ENCODE peak calls at places on chromosomes 6 and 20, in six cellular contexts. D, K, F, A, P and S are unnamed samples.

GRCh38 chr6:158398252-158399024 is 86.2 kb downstream of the TULP4 start:
- DNase-seq in P (no peak), K (no peak), A (no peak), D (no peak), F (no peak), S (no peak)

GRCh38 chr20:17928633-17929311 is 39.8 kb downstream of the SNX5 start:
- DNase-seq in A (no peak), D (no peak), P (no peak), K (no peak), F (no peak), S (no peak)

GRCh38 chr20:58514321-58515239 is 619 bp downstream of the APCDD1L start:
- DNase-seq in F (no peak), D (no peak), P (no peak), A (no peak), K (no peak), S (no peak)

GRCh38 chr20:36573798-36574277 is 441 bp downstream of the TGIF2 start:
- DNase-seq in A (peak), D (peak), P (peak), F (peak), K (peak), S (peak)

GRCh38 chr20:61737346-61737745 is 328.3 kb downstream of the TAF4 start:
- DNase-seq in A (no peak), F (no peak), P (no peak), K (no peak), D (no peak), S (no peak)

GRCh38 chr6:15449001-15449400 is 203.1 kb downstream of the JARID2 start:
- DNase-seq in D (no peak), P (no peak), K (no peak), A (no peak), F (no peak), S (no peak)

GRCh38 chr6:107110200-107110599 is 5.1 kb downstream of the BEND3 start:
- DNase-seq in A (no peak), P (no peak), K (no peak), D (peak), F (no peak), S (no peak)

GRCh38 chr20:35285806-35286076 is 1.2 kb upstream of the EIF6 start:
- DNase-seq in D (no peak), P (no peak), A (no peak), K (no peak), F (no peak), S (no peak)

GRCh38 chr6:89022747-89023289 is 57.7 kb upstream of the PNRC1 start:
- DNase-seq in A (no peak), P (no peak), K (no peak), D (no peak), F (no peak), S (no peak)

GRCh38 chr6:124888581-124889371 is 73.5 kb upstream of the RNF217 start:
- DNase-seq in K (no peak), F (no peak), A (no peak), P (no peak), D (no peak), S (no peak)

GRCh38 chr6:49570474-49571079 is 20.1 kb downstream of the C6orf141 start:
- DNase-seq in K (no peak), A (no peak), D (no peak), P (no peak), F (no peak), S (no peak)

GRCh38 chr20:10619427-10619826 is 54.4 kb downstream of the JAG1 start:
- DNase-seq in P (no peak), K (no peak), F (no peak), A (no peak), D (no peak), S (no peak)

GRCh38 chr6:167401525-167402194 is 76.8 kb downstream of the TTLL2 start:
- DNase-seq in F (no peak), K (no peak), A (no peak), D (no peak), P (no peak), S (no peak)

GRCh38 chr6:44143731-44144130 is 14.9 kb upstream of the CAPN11 start:
- DNase-seq in A (no peak), K (no peak), D (no peak), P (no peak), F (no peak), S (no peak)
- TF ChIP-seq CTCF in A (no peak), K (no peak), D (no peak), P (no peak), F (no peak), S (no peak)

DNA sequence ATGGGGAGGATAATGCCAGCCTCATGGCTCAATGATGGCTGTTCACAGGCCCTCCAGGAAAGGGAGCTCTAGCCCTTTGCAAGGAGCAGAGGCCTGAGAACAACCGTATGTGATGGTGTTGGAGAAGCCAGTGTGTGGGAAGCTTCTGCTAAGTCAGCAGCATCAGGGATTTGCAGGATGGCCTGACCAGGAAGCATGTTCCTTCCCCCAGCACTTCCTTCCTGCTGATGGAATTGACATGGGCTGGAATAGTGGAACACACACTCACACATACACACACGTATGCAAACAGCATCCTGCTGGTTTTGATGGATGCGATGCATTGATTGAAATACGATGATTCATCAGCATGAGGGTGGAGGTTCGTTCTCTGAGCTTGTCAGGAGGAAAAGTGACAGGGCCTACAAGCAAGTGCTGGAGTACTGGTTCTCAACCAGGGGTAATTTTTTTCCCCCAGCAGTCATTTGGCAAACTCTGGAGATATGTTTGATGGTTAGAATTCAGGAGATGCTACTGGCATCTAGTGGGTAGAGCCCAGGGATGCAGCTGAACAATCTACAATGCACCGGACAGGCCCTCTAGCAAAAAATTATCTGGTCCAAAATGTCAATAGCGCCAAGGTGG is 229.1 kb downstream of the NFATC2 start:
- DNase-seq in F (no peak), K (no peak), P (no peak), D (no peak), A (no peak), S (no peak)
- TF ChIP-seq CTCF in F (no peak), K (no peak), P (no peak), D (no peak), A (no peak), S (no peak)

GRCh38 chr20:55057779-55058415 is 582.5 kb downstream of the DOK5 start:
- DNase-seq in K (no peak), A (no peak), F (no peak), D (no peak), P (no peak), S (no peak)
- TF ChIP-seq CTCF in K (no peak), A (no peak), F (no peak), D (peak), P (no peak), S (no peak)

GRCh38 chr6:41427642-41428401 is 92.4 kb downstream of the NCR2 start:
- DNase-seq in F (peak), K (no peak), P (peak), D (no peak), A (no peak), S (peak)
- TF ChIP-seq CTCF in F (no peak), K (no peak), P (peak), D (no peak), A (no peak), S (peak)

GRCh38 chr6:75855047-75855446 is 106.0 kb downstream of the MYO6 start:
- DNase-seq in K (no peak), P (peak), F (peak), D (peak), A (peak), S (peak)
- TF ChIP-seq CTCF in K (no peak), P (peak), F (peak), D (peak), A (peak), S (peak)

GRCh38 chr6:160697826-160698225 is 4.2 kb upstream of the PLG start:
- DNase-seq in F (no peak), P (no peak), K (no peak), D (no peak), A (no peak), S (no peak)

GRCh38 chr6:160691617-160692016 is 10.4 kb upstream of the PLG start:
- DNase-seq in D (no peak), K (no peak), F (no peak), A (no peak), P (no peak), S (no peak)

GRCh38 chr6:160690458-160690857 is 11.6 kb upstream of the PLG start:
- DNase-seq in P (no peak), K (no peak), D (no peak), A (no peak), F (no peak), S (no peak)

DNA sequence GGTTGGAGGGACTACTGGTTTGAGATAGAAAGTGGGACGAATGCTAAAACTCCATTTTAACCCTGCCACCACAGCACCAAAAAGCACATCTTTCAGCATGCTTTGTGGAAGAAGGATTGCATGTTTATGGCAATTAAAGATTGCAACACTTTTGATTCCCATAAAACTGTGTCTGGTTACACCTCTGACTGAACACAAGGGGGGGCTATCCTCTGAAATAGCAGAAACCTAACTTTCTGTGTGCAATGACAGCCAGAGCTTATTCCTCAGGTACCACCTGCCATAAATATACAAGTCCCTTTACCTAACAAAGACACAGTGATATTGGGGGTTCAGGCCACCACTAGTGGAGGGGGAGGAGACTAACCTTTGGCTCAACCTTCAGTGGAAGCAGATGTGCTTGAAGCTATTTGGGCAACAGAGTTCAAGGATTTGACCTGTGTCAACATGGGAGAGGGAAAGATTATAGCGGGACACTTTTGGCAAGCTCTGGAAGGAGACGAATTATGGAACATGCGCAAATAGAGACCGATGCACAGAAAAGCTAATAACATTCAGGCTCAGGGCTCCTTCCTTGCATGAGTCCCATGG is 9.6 kb upstream of the PLG start:
- DNase-seq in P (no peak), A (peak), D (peak), K (no peak), F (no peak), S (no peak)
- TF ChIP-seq CTCF in P (peak), A (peak), D (peak), K (no peak), F (no peak), S (peak)

GRCh38 chr6:56668158-56668557 is 25.5 kb upstream of the DST start:
- DNase-seq in F (no peak), D (no peak), A (no peak), K (no peak), P (no peak), S (no peak)

GRCh38 chr6:56669585-56669984 is 26.9 kb upstream of the DST start:
- DNase-seq in F (no peak), D (no peak), K (no peak), A (no peak), P (no peak), S (no peak)

GRCh38 chr6:56671651-56672461 is 29.2 kb upstream of the DST start:
- DNase-seq in A (no peak), F (no peak), D (no peak), K (no peak), P (no peak), S (no peak)

GRCh38 chr6:56669041-56669440 is 26.4 kb upstream of the DST start:
- DNase-seq in D (no peak), P (no peak), K (no peak), F (no peak), A (no peak), S (no peak)

GRCh38 chr6:56671160-56671559 is 28.5 kb upstream of the DST start:
- DNase-seq in D (no peak), P (no peak), K (no peak), A (no peak), F (no peak), S (no peak)
- TF ChIP-seq CTCF in D (peak), P (peak), K (no peak), A (no peak), F (no peak), S (no peak)

DNA sequence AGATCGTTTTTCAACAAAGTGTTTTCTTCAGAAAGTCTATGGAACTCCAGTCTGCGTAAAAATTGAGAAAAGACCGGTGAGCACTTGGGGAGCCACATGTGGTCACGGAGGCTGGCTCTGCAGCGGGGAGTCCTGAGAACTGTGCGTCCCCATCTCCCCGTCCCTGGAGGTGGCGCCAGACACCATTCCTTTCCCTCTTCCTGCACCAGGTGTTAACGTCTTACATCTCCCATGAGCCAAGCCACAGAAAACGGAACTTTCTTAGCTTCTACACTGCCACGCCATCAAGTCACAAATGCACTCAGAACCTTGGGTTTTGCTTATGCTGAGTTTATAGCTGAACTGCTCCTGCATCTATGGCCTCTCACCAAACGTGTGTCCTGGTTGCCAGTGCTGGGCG is 62.6 kb downstream of the GINS1 start:
- DNase-seq in D (peak), F (peak), K (peak), P (peak), A (peak), S (peak)
- TF ChIP-seq CTCF in D (peak), F (peak), K (no peak), P (peak), A (peak), S (peak)

GRCh38 chr20:22473293-22473692 is 111.1 kb downstream of the FOXA2 start:
- DNase-seq in P (no peak), D (peak), F (no peak), K (no peak), A (peak), S (no peak)

GRCh38 chr20:22471156-22471836 is 113.1 kb downstream of the FOXA2 start:
- DNase-seq in A (no peak), D (no peak), P (no peak), K (no peak), F (no peak), S (no peak)

GRCh38 chr20:22474215-22474614 is 110.2 kb downstream of the FOXA2 start:
- DNase-seq in K (no peak), D (no peak), A (no peak), P (no peak), F (no peak), S (no peak)

GRCh38 chr20:22470620-22471026 is 113.7 kb downstream of the FOXA2 start:
- DNase-seq in F (no peak), A (no peak), D (no peak), P (no peak), K (no peak), S (no peak)

DNA sequence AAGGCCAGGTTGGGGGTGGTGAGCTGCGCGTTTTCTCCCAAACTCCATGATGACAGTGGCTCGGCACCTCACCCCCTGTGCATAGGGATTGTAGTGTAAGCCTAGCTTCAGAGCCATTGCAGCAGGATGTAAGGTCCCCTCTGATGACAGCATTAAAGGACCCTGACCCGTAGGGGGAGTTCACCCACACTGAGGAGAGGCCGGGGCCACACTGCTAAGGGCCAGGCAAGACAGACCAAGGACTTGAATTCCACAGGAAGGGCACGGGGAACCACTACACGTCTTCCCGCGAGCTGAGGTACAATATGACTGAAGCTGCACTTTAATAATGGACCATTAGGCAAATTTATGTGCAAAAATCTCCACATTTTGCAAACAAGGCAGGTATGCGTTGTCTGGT is 112.0 kb downstream of the FOXA2 start:
- DNase-seq in A (no peak), K (no peak), F (no peak), P (no peak), D (no peak), S (no peak)
- TF ChIP-seq CTCF in A (no peak), K (no peak), F (no peak), P (no peak), D (no peak), S (no peak)